ENCODE peak calls at places on chromosomes 16 and 17, in eight cellular contexts. J is GM23248; P is CD4-positive, alpha-beta memory T cell; Q is upper lobe of right lung; T is uterus; A is IMR-90; W is heart left ventricle; B is BJ. Z is an unnamed sample. For H3K27me3, the result is how much of the 10 kb centered on the place peaks cover.

GRCh38 chr17:5127910-5128309 is 12.1 kb downstream of the USP6 start:
- DNase-seq in J (no peak), P (no peak), Q (no peak), T (no peak), A (no peak), W (no peak), B (no peak), Z (no peak)

GRCh38 chr16:4381072-4381934 is 9.7 kb downstream of the VASN start:
- DNase-seq in J (no peak), P (no peak), Q (no peak), T (no peak), A (no peak), W (peak), B (no peak), Z (no peak)

GRCh38 chr16:10754941-10755340 is 11.3 kb downstream of the NUBP1 start:
- DNase-seq in J (peak), P (no peak), Q (no peak), T (no peak), A (peak), W (no peak), B (no peak), Z (peak)

GRCh38 chr17:27566673-27567562 is 64.1 kb upstream of the LGALS9 start:
- DNase-seq in J (peak), P (no peak), Q (no peak), T (no peak), A (peak), W (no peak), B (no peak), Z (no peak)

GRCh38 chr17:80877095-80877828 is 114.4 kb upstream of the CHMP6 start:
- DNase-seq in J (no peak), P (peak), Q (no peak), T (no peak), A (no peak), W (peak), B (no peak), Z (no peak)

GRCh38 chr17:71313866-71314265 is 807.0 kb upstream of the SOX9 start:
- DNase-seq in J (peak), P (no peak), Q (no peak), T (no peak), A (no peak), W (no peak), B (no peak), Z (no peak)

GRCh38 chr17:32341141-32341856 is 674 bp downstream of the C17orf75 start:
- DNase-seq in J (peak), P (peak), Q (no peak), T (no peak), A (no peak), W (no peak), B (no peak), Z (no peak)

GRCh38 chr17:17364338-17364667 is 61.1 kb downstream of the NT5M start:
- DNase-seq in J (no peak), P (no peak), Q (peak), T (no peak), A (no peak), W (no peak), B (no peak), Z (no peak)

GRCh38 chr16:31467151-31467550 is 4.8 kb upstream of the TGFB1I1 start:
- DNase-seq in J (no peak), P (no peak), Q (no peak), T (no peak), A (no peak), W (no peak), B (no peak), Z (no peak)

DNA sequence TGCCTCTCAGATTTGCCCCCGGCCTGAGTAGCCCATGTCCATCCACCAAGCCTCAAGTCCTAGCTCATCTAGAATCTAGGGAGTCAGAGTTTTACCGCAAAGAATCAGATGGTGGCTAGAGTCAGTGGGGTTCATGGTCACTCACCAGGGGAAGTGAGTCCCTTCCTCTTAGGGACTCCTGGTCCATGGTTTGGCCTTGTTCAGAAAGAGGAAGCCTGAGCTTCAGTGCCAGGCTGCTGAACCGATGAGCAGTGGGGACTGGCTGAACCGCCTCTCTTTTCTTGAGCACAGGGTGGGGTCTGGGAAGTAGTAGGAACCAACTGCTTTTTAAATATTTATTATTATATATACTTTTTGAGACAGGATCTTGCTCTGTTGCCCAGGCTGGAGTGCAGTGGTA is 160.3 kb downstream of the NTN1 start:
- DNase-seq in J (no peak), P (no peak), Q (no peak), T (no peak), A (no peak), W (no peak), B (no peak), Z (no peak)
- H3K27me3 ChIP-seq in J (under half), P (under half), Q (under half), T (under half), A (under half), W (under half), B (under half), Z (under half)

GRCh38 chr17:73476890-73477350 is 165.1 kb upstream of the CDC42EP4 start:
- DNase-seq in J (no peak), P (no peak), Q (no peak), T (no peak), A (no peak), W (peak), B (no peak), Z (no peak)
- H3K27me3 ChIP-seq in J (under half), P (under half), Q (under half), T (under half), A (under half), W (under half), B (under half), Z (under half)

DNA sequence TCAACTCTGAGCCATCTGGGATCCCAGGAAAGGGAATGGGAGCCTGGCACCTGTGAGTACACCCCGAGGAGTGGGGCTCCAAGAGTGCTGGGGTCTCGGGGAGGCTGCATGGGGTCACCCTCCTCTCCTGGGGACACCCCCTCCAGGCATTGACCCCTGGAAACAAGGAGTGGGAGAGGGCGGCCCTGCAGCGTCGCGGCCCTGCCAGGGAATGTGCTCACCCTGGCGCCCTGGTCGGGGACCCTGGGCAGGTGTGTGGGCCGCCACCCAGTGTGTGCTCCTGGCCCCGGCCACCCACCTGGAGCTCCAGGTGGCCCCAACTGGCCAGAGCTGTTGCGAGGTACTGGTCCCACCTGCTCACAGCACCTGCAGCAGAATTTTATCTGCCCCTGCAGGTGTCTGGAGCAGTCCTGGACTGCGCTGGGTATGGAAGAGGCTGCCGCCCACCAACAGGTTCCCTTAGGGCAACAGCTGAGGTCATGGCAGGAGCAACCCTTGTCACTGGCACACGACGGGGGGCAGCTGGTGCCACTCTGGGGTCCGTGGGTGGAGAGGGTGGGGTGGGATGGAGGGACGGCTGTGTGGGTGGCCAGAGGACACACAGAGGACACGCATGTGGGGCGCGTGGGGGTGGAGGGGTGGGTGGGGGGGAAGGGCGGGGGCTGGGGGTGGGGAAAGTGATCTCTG is 5.4 kb upstream of the PABPN1L start:
- DNase-seq in J (no peak), P (no peak), Q (no peak), T (no peak), A (no peak), W (no peak), B (no peak), Z (no peak)
- H3K27me3 ChIP-seq in J (under half), P (under half), Q (under half), T (under half), A (half or more), W (under half), B (under half), Z (under half)

DNA sequence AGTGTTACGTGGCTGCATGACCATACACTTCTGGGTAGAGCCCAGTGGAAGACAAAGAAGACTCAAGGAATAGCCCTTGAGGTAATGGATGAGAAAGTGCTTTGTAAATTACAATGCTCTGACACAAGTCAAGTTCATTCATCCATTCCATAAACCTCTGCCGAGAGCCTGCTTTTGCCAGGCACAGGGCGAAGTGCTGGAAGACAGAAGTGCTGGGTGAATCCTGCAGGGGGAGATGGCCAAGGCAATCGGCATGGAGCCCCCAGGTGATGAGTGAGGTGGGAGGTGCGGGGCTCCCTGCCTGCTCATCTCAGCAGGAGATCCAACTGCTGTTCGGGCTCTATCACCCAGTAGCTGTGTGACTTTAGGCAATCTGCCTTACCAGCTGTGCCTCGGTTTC is 2.8 kb upstream of the SOCS3 start:
- DNase-seq in J (no peak), P (no peak), Q (no peak), T (no peak), A (no peak), W (no peak), B (no peak), Z (no peak)
- H3K27me3 ChIP-seq in J (under half), P (under half), Q (under half), T (under half), A (under half), W (under half), B (under half), Z (under half)

GRCh38 chr17:49898547-49899490 is 51.0 kb upstream of the TAC4 start:
- DNase-seq in J (peak), P (no peak), Q (no peak), T (no peak), A (no peak), W (no peak), B (no peak), Z (no peak)

GRCh38 chr17:49895812-49896211 is 47.9 kb upstream of the TAC4 start:
- DNase-seq in J (no peak), P (no peak), Q (no peak), T (no peak), A (no peak), W (no peak), B (no peak), Z (no peak)

GRCh38 chr17:49896860-49897259 is 49.0 kb upstream of the TAC4 start:
- DNase-seq in J (no peak), P (no peak), Q (no peak), T (no peak), A (no peak), W (no peak), B (no peak), Z (no peak)

GRCh38 chr17:49894761-49895160 is 46.9 kb upstream of the TAC4 start:
- DNase-seq in J (no peak), P (no peak), Q (no peak), T (no peak), A (no peak), W (no peak), B (no peak), Z (no peak)

DNA sequence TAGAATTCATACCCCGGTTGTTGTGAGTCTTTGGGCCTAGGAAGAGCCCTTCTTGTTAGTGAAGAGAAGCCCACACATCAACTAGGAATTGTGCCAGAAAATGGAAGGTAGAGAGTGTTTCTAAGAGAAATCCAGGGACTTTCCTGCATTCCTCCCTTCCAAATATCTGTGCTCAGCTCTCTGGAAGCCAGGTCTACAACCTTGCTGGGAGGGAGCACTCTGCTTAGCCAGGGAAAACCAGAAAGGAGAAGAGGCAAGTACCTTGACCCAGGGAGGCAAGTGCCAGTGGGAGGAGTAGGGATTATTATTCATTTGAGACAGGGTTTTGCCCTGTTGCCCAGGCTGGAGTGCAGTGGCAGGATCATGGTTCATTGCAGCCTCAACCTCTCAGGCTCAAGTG is 48.4 kb upstream of the TAC4 start:
- DNase-seq in J (no peak), P (no peak), Q (no peak), T (no peak), A (no peak), W (no peak), B (no peak), Z (no peak)
- H3K27me3 ChIP-seq in J (under half), P (under half), Q (under half), T (under half), A (half or more), W (under half), B (under half), Z (under half)

DNA sequence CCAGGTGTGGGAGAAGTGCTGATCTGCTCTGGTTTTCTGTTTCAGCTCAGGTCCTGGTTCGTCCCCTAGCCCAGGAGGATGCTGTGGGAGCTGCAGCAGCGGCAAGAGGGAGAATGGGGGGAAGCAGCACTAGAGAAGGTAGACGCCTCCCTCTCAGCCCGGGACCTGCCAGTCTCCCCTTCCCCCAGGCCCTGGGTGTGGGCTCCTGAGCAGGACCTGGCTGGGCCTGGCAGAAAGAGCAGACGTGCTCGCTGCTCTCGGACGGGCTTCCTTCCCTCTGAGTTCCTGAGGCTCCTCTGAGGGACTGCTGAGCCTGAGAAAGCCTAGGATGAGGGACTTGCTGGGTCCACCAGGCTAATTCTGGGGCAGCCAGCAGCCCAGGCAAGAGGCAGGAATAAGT is 3.1 kb downstream of the PRCD start:
- DNase-seq in J (no peak), P (no peak), Q (no peak), T (no peak), A (no peak), W (peak), B (no peak), Z (no peak)
- H3K27me3 ChIP-seq in J (under half), P (under half), Q (under half), T (under half), A (under half), W (under half), B (under half), Z (under half)

Z was measured in kidney epithelial cell.